ENCODE peak calls at places on chromosomes 1 and 21, in eight cellular contexts. M, V, U, N, H, F, Y and L are unnamed samples.

GRCh38 chr1:25022361-25023189 is 92.5 kb upstream of the RUNX3 start:
- DNase-seq in M (peak; percentile 95), V (peak; percentile 96), U (peak; percentile 31), N (peak; percentile 74), H (peak; percentile 84), F (peak; percentile 79), Y (peak; percentile 53), L (peak; percentile 89)

GRCh38 chr1:151936653-151937052 is 27.3 kb upstream of the THEM4 start:
- DNase-seq in M (no peak), V (no peak), U (no peak), N (no peak), H (no peak), F (no peak), Y (no peak), L (no peak)

GRCh38 chr1:16204634-16205332 is 7.7 kb downstream of the ARHGEF19 start:
- DNase-seq in M (no peak), V (no peak), U (no peak), N (peak; percentile 50), H (no peak), F (no peak), Y (no peak), L (no peak)

GRCh38 chr21:44994581-44995171 is 54.8 kb downstream of the SLX9 start:
- DNase-seq in M (no peak), V (no peak), U (no peak), N (no peak), H (no peak), F (no peak), Y (no peak), L (peak; percentile 60)

GRCh38 chr1:182087951-182088350 is 26.4 kb upstream of the ZNF648 start:
- DNase-seq in M (no peak), V (no peak), U (no peak), N (no peak), H (no peak), F (no peak), Y (no peak), L (peak; percentile 40)

GRCh38 chr1:76827066-76827465 is 40.2 kb upstream of the ST6GALNAC5 start:
- DNase-seq in M (no peak), V (no peak), U (no peak), N (no peak), H (no peak), F (no peak), Y (no peak), L (no peak)

GRCh38 chr1:186655877-186656276 is 24.3 kb downstream of the PTGS2 start:
- DNase-seq in M (no peak), V (peak; percentile 2), U (no peak), N (no peak), H (no peak), F (no peak), Y (no peak), L (no peak)

GRCh38 chr1:176466514-176466913 is 3.5 kb downstream of the PAPPA2 start:
- DNase-seq in M (no peak), V (no peak), U (no peak), N (no peak), H (peak; percentile 5), F (no peak), Y (no peak), L (no peak)

GRCh38 chr21:28111151-28111619 is 881.5 kb downstream of the LTN1 start:
- DNase-seq in M (no peak), V (peak; percentile 92), U (peak; percentile 82), N (no peak), H (no peak), F (no peak), Y (no peak), L (peak; percentile 20)

GRCh38 chr1:203136409-203137042 is 9.0 kb downstream of the ADORA1 start:
- DNase-seq in M (no peak), V (no peak), U (no peak), N (no peak), H (no peak), F (no peak), Y (no peak), L (no peak)

GRCh38 chr1:75338974-75339483 is 204.8 kb downstream of the LHX8 start:
- DNase-seq in M (no peak), V (no peak), U (no peak), N (no peak), H (peak; percentile 2), F (no peak), Y (no peak), L (no peak)

GRCh38 chr1:211468595-211468994 is 23.4 kb downstream of the RD3 start:
- DNase-seq in M (peak; percentile 90), V (no peak), U (no peak), N (no peak), H (no peak), F (no peak), Y (no peak), L (no peak)

GRCh38 chr1:196660912-196661311 is 9.1 kb downstream of the CFH start:
- DNase-seq in M (no peak), V (peak; percentile 33), U (peak; percentile 29), N (no peak), H (no peak), F (no peak), Y (no peak), L (no peak)

GRCh38 chr1:79188371-79188770 is 181.8 kb upstream of the ADGRL4 start:
- DNase-seq in M (no peak), V (peak; percentile 65), U (no peak), N (no peak), H (no peak), F (no peak), Y (no peak), L (no peak)

GRCh38 chr1:76374111-76374510 is 299.6 kb downstream of the ST6GALNAC3 start:
- DNase-seq in M (no peak), V (no peak), U (no peak), N (no peak), H (no peak), F (no peak), Y (no peak), L (no peak)

GRCh38 chr1:211910917-211911485 is 80.4 kb upstream of the LPGAT1 start:
- DNase-seq in M (no peak), V (peak; percentile 15), U (no peak), N (no peak), H (no peak), F (no peak), Y (no peak), L (no peak)

GRCh38 chr1:8127201-8127641 is 101.1 kb upstream of the ERRFI1 start:
- DNase-seq in M (no peak), V (peak; percentile 55), U (no peak), N (no peak), H (no peak), F (no peak), Y (no peak), L (no peak)

GRCh38 chr1:159580340-159580739 is 7.3 kb upstream of the APCS start:
- DNase-seq in M (no peak), V (no peak), U (no peak), N (no peak), H (no peak), F (no peak), Y (no peak), L (no peak)

GRCh38 chr1:36786425-36786824 is 247.9 kb downstream of the GRIK3 start:
- DNase-seq in M (no peak), V (no peak), U (no peak), N (no peak), H (no peak), F (no peak), Y (no peak), L (no peak)

DNA sequence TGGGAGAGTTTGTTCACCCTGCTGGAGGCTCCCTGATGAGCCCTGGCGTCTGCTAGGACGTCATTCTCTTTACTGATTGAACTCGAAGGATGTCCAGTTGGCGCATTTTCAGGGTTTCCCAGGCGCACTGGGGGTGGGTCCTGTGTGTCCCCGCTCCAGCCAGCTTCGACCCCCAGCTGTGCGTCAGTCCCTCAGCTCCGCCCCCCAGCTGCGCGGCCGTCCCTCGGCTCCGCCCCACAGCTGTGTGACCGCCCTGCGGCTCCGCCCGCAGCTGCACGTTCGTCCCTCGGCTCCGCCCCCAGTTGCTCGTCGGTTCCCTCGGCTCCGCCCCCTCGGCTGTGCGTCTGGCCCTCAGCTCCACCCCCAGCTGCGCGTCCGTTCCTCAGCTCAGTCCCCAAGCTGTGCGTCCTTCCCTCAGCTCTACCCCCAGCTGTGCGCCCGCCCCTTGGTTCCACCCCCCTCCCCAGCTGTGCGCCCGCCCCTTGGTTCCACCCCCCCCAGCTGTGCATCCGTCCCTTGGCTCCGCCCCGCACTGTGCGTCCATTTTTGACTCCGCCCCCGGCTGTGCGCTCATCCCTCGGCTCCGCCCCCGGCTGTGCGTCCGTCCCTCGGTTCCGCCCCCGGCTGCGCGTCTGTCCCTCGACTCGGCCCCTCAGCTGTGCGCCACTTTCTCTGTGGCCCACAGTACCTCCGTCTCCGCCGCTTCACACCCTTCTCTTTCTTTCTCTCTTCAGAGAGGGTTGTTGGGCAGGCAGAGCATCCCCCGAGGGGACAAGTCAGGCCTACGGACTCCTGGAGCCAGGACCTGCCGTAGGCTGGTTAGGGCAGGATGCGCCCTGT is 61.3 kb downstream of the FAAP20 start:
- DNase-seq in M (peak; percentile 99), V (peak; percentile 99), U (peak; percentile 99), N (peak; percentile 98), H (peak; percentile 97), F (peak; percentile 95), Y (peak; percentile 85), L (peak; percentile 98)
- TF ChIP-seq POLR2A in M (no peak), V (no peak), U (peak; percentile 84), N (no peak), H (no peak), F (peak; percentile 44), Y (peak; percentile 58), L (peak; percentile 57)

GRCh38 chr1:18360251-18360650 is 120.5 kb upstream of the KLHDC7A start:
- DNase-seq in M (no peak), V (no peak), U (no peak), N (no peak), H (no peak), F (no peak), Y (no peak), L (no peak)

GRCh38 chr1:18358600-18358999 is 122.1 kb upstream of the KLHDC7A start:
- DNase-seq in M (no peak), V (no peak), U (no peak), N (no peak), H (no peak), F (no peak), Y (no peak), L (no peak)

GRCh38 chr1:18363436-18363835 is 117.3 kb upstream of the KLHDC7A start:
- DNase-seq in M (no peak), V (no peak), U (no peak), N (no peak), H (no peak), F (no peak), Y (no peak), L (peak; percentile 19)

GRCh38 chr1:18365099-18365705 is 115.5 kb upstream of the KLHDC7A start:
- DNase-seq in M (no peak), V (no peak), U (no peak), N (no peak), H (no peak), F (no peak), Y (no peak), L (peak; percentile 52)

GRCh38 chr1:18362150-18362549 is 118.6 kb upstream of the KLHDC7A start:
- DNase-seq in M (no peak), V (no peak), U (no peak), N (no peak), H (no peak), F (no peak), Y (no peak), L (no peak)
- TF ChIP-seq POLR2A in M (no peak), V (no peak), U (no peak), N (no peak), H (no peak), F (no peak), Y (no peak), L (no peak)

GRCh38 chr1:15153842-15154479 is 414 bp downstream of the TMEM51 start:
- DNase-seq in M (peak; percentile 89), V (peak; percentile 66), U (peak; percentile 81), N (peak; percentile 73), H (peak; percentile 65), F (peak; percentile 63), Y (no peak), L (peak; percentile 93)
- TF ChIP-seq POLR2A in M (no peak), V (peak; percentile 55), U (peak; percentile 41), N (no peak), H (no peak), F (no peak), Y (no peak), L (no peak)

GRCh38 chr1:33255347-33256311 is 663 bp upstream of the ZNF362 start:
- DNase-seq in M (peak; percentile 96), V (peak; percentile 15), U (peak; percentile 60), N (peak; percentile 80), H (peak; percentile 58), F (peak; percentile 86), Y (peak; percentile 22), L (peak; percentile 91)
- TF ChIP-seq POLR2A in M (no peak), V (no peak), U (no peak), N (no peak), H (peak; percentile 38), F (peak; percentile 93), Y (peak; percentile 83), L (peak; percentile 67)